ENCODE peak calls at places on chromosomes 5 and 9, in four cellular contexts. Y, R, S and D are unnamed samples.

GRCh38 chr9:6197330-6197729 is 18.3 kb upstream of the IL33 start:
- DNase-seq in Y (no peak), R (no peak), S (peak), D (no peak)

GRCh38 chr5:83321656-83322055 is 149.9 kb upstream of the VCAN start:
- DNase-seq in Y (no peak), R (no peak), S (no peak), D (no peak)

GRCh38 chr5:142834504-142834903 is 64.3 kb downstream of the ARHGAP26 start:
- DNase-seq in Y (no peak), R (no peak), S (peak), D (no peak)

GRCh38 chr5:43231977-43232376 is 40.0 kb downstream of the NIM1K start:
- DNase-seq in Y (no peak), R (no peak), S (no peak), D (peak)

GRCh38 chr5:148005788-148006520 is 57.8 kb upstream of the SPINK5 start:
- DNase-seq in Y (no peak), R (no peak), S (peak), D (peak)

GRCh38 chr5:123094919-123095693 is 6.1 kb downstream of the PRDM6 start:
- DNase-seq in Y (no peak), R (no peak), S (no peak), D (peak)

GRCh38 chr5:10946050-10946449 is 185.0 kb upstream of the DAP start:
- DNase-seq in Y (no peak), R (no peak), S (no peak), D (no peak)

GRCh38 chr5:168295574-168296201 is 4.2 kb downstream of the WWC1 start:
- DNase-seq in Y (no peak), R (no peak), S (no peak), D (peak)

GRCh38 chr5:95022967-95023695 is 261.8 kb downstream of the MCTP1 start:
- DNase-seq in Y (no peak), R (peak), S (no peak), D (no peak)

GRCh38 chr5:109753279-109753678 is 63.6 kb downstream of the MAN2A1 start:
- DNase-seq in Y (no peak), R (no peak), S (no peak), D (no peak)

GRCh38 chr9:115275753-115276152 is 157.8 kb upstream of the TNC start:
- DNase-seq in Y (no peak), R (no peak), S (no peak), D (no peak)

GRCh38 chr9:116897181-116897580 is 210.1 kb downstream of the TRIM32 start:
- DNase-seq in Y (no peak), R (no peak), S (no peak), D (no peak)

GRCh38 chr5:133998807-133999206 is 6.0 kb downstream of the VDAC1 start:
- DNase-seq in Y (no peak), R (no peak), S (no peak), D (no peak)

GRCh38 chr9:86713456-86713855 is 233.8 kb downstream of the GAS1 start:
- DNase-seq in Y (no peak), R (no peak), S (no peak), D (no peak)

GRCh38 chr9:109411818-109412352 is 86.2 kb downstream of the PTPN3 start:
- DNase-seq in Y (peak), R (peak), S (no peak), D (no peak)

GRCh38 chr5:81779125-81779934 is 28.4 kb upstream of the SSBP2 start:
- DNase-seq in Y (no peak), R (peak), S (no peak), D (no peak)

GRCh38 chr9:74960548-74960947 is 7.8 kb upstream of the C9orf40 start:
- DNase-seq in Y (no peak), R (no peak), S (peak), D (no peak)

GRCh38 chr5:169788168-169788567 is 151.1 kb downstream of the DOCK2 start:
- DNase-seq in Y (no peak), R (no peak), S (no peak), D (no peak)

GRCh38 chr5:93915142-93915553 is 173.7 kb upstream of the POU5F2 start:
- DNase-seq in Y (no peak), R (peak), S (peak), D (no peak)

GRCh38 chr9:136538599-136539426 is 7.0 kb downstream of the NOTCH1 start:
- DNase-seq in Y (no peak), R (no peak), S (no peak), D (no peak)

GRCh38 chr9:75904364-75904763 is 13.9 kb downstream of the PCSK5 start:
- DNase-seq in Y (no peak), R (no peak), S (no peak), D (no peak)

GRCh38 chr5:1423901-1424603 is 21.2 kb downstream of the SLC6A3 start:
- DNase-seq in Y (no peak), R (no peak), S (no peak), D (no peak)

GRCh38 chr9:111798786-111799185 is 4.0 kb upstream of the SHOC1 start:
- DNase-seq in Y (no peak), R (no peak), S (no peak), D (no peak)

GRCh38 chr5:10546186-10546585 is 17.7 kb upstream of the ANKRD33B start:
- DNase-seq in Y (no peak), R (no peak), S (no peak), D (no peak)

GRCh38 chr5:73705364-73705763 is 79.4 kb downstream of the ARHGEF28 start:
- DNase-seq in Y (no peak), R (no peak), S (no peak), D (no peak)

GRCh38 chr9:122095010-122095767 is 2.1 kb upstream of the TTLL11 start:
- DNase-seq in Y (peak), R (no peak), S (peak), D (peak)

GRCh38 chr5:21419383-21419782 is 1431.4 kb upstream of the CDH18 start:
- DNase-seq in Y (no peak), R (no peak), S (no peak), D (no peak)

GRCh38 chr9:31541626-31542025 is 842.8 kb upstream of the ACO1 start:
- DNase-seq in Y (no peak), R (no peak), S (no peak), D (no peak)

GRCh38 chr5:124956471-124957029 is 210.1 kb upstream of the ZNF608 start:
- DNase-seq in Y (no peak), R (no peak), S (no peak), D (no peak)

GRCh38 chr9:15352301-15352700 is 45.3 kb upstream of the TTC39B start:
- DNase-seq in Y (no peak), R (no peak), S (peak), D (no peak)

GRCh38 chr9:21747171-21747570 is 55.3 kb upstream of the MTAP start:
- DNase-seq in Y (no peak), R (no peak), S (no peak), D (no peak)
- TF ChIP-seq ATF3 in Y (no peak), R (no peak), S (no peak), D (no peak)

GRCh38 chr5:36575367-36575781 is 31.0 kb upstream of the SLC1A3 start:
- DNase-seq in Y (no peak), R (no peak), S (no peak), D (no peak)
- TF ChIP-seq CREB1 in Y (no peak), R (no peak), S (no peak), D (no peak)

GRCh38 chr5:171888051-171888481 is 102.4 kb downstream of the SMIM23 start:
- DNase-seq in Y (no peak), R (no peak), S (no peak), D (no peak)
- TF ChIP-seq NR2C2 in Y (no peak), R (no peak), S (no peak), D (no peak)

GRCh38 chr5:57216714-57217113 is 42.9 kb downstream of the GPBP1 start:
- DNase-seq in Y (no peak), R (no peak), S (no peak), D (no peak)
- TF ChIP-seq ATF3 in Y (no peak), R (no peak), S (no peak), D (no peak)

GRCh38 chr9:81690251-81690851 is 1.0 kb upstream of the TLE1 start:
- DNase-seq in Y (no peak), R (no peak), S (no peak), D (peak)

GRCh38 chr9:81689343-81690175 is at the start of gene TLE1:
- DNase-seq in Y (no peak), R (peak), S (peak), D (peak)

GRCh38 chr9:81694541-81694940 is 5.2 kb upstream of the TLE1 start:
- DNase-seq in Y (no peak), R (no peak), S (no peak), D (no peak)

GRCh38 chr9:81693639-81694378 is 4.5 kb upstream of the TLE1 start:
- DNase-seq in Y (no peak), R (no peak), S (no peak), D (no peak)
- TF ChIP-seq CREB1 in Y (no peak), R (no peak), S (no peak), D (no peak)

GRCh38 chr9:92440751-92441046 is 16.4 kb upstream of the OMD start:
- DNase-seq in Y (no peak), R (peak), S (no peak), D (no peak)
- TF ChIP-seq NR2C2 in Y (no peak), R (no peak), S (no peak), D (no peak)

DNA sequence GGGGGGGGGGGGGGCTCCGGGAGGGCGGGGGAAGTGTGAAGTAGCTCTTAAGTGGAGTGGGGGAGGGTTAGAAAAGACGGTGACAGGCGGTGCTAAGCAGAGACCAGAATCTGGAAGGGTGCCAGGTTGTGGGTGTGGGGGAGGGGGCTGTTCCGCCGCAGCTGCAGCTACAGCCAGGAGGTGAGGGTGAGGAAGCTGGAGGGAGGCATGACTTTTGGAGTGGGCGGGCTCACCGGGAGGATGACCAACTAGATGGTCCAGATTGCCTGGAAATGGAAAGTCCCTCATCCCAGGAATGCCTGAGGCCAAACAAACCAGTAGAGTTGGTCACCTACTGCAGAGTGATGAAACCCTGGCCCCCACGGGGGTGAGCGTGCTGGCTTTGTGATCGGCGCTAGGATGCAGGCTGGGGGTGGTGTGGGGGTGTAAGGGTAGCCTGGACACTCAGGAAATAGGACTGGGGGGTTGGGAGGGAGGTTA is 158.1 kb upstream of the SHB start:
- DNase-seq in Y (peak), R (peak), S (peak), D (peak)
- TF ChIP-seq ATF3 in Y (no peak), R (no peak), S (no peak), D (no peak)

DNA sequence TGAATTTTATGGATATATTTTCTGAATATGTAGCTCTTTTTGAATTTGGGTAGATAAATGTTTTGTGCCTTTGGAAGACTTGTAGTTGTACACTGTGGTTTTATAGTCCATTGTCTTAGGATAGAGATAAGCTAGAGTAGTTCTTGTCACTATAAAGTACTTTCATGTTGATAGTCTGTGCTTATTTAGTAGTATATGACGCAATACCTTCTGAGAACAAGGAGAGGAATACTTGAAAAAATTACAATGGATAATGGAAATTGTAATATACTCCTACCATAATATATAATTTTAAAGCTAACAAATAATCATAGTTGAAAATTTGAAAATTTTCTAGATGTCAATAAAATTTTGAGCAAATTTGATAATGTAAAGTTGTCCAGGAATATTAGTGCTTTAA is 664.0 kb downstream of the TLE4 start:
- DNase-seq in Y (no peak), R (no peak), S (no peak), D (no peak)
- TF ChIP-seq CREB1 in Y (no peak), R (no peak), S (no peak), D (no peak)

DNA sequence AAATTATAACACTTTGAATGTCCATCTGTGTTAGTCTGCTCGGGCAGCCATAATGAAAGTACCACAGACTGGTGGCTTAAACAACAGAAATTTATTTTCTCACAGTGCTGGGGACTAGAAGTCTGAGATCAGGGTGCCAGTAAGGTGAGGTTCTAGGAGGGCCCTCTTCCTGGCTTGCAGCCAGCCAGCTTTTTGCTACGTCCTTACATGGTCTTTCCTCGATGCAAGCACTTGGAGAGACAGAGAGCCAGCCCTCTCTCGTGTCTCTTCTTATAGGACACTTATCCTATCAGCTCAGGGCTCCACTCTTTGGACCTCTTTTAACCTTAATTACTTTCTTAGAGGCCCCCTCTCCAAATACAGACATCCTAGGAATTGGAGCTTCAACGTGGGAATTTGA is 351.8 kb downstream of the SPOCK1 start:
- DNase-seq in Y (no peak), R (no peak), S (no peak), D (no peak)
- TF ChIP-seq NR2C2 in Y (no peak), R (no peak), S (no peak), D (no peak)

GRCh38 chr5:38378579-38378978 is 120.2 kb downstream of the EGFLAM start:
- DNase-seq in Y (peak), R (no peak), S (no peak), D (no peak)

GRCh38 chr5:38380522-38380921 is 122.2 kb downstream of the EGFLAM start:
- DNase-seq in Y (no peak), R (no peak), S (no peak), D (no peak)

GRCh38 chr5:38376404-38376803 is 118.0 kb downstream of the EGFLAM start:
- DNase-seq in Y (no peak), R (no peak), S (no peak), D (no peak)

GRCh38 chr5:38381361-38381760 is 123.0 kb downstream of the EGFLAM start:
- DNase-seq in Y (no peak), R (no peak), S (no peak), D (no peak)

GRCh38 chr5:38379360-38379827 is 121.0 kb downstream of the EGFLAM start:
- DNase-seq in Y (peak), R (no peak), S (no peak), D (peak)
- TF ChIP-seq ATF3 in Y (no peak), R (no peak), S (no peak), D (no peak)